ENCODE peak calls at places on chromosomes 16 and 17, in eight cellular contexts. N is activated T-helper 1 cell treated with anti-CD3 and anti-CD28 coated beads, Interleukin-2, amount 50 U/mL, for 16 hours; M is effector memory CD4-positive, alpha-beta T cell; G is neuronal stem cell; B is fibroblast of the aortic adventitia; H is activated naive CD4-positive, alpha-beta T cell treated with Interleukin-2 at 50 U/mL for 16 hours; S is GM04504; Y is activated CD8-positive, alpha-beta memory T cell treated with anti-CD3 and anti-CD28 coated beads for 24 hours. K is an unnamed sample.

GRCh38 chr17:30550512-30551273 is 73.5 kb downstream of the GOSR1 start:
- DNase-seq in Y (no peak), G (no peak), S (no peak), M (no peak), B (peak), N (no peak), H (no peak), K (no peak)

GRCh38 chr17:41717408-41718286 is 5.5 kb downstream of the GAST start:
- DNase-seq in B (peak), M (no peak), H (no peak), G (no peak), N (no peak), S (no peak), Y (no peak), K (no peak)

GRCh38 chr16:85969591-85969990 is 70.6 kb downstream of the IRF8 start:
- DNase-seq in M (no peak), G (no peak), Y (no peak), B (peak), N (no peak), S (no peak), H (no peak), K (no peak)

GRCh38 chr17:44210342-44211192 is 8.9 kb downstream of the UBTF start:
- DNase-seq in B (peak), Y (peak), M (peak), N (peak), S (peak), H (peak), G (peak), K (peak)

GRCh38 chr16:27335349-27336052 is 21.7 kb downstream of the IL4R start:
- DNase-seq in S (peak), Y (no peak), M (no peak), H (no peak), G (no peak), B (peak), N (no peak), K (no peak)

GRCh38 chr17:1460233-1460632 is 4.2 kb upstream of the CRK start:
- DNase-seq in M (no peak), H (no peak), B (peak), G (no peak), Y (no peak), N (no peak), S (no peak), K (no peak)

GRCh38 chr17:74760404-74761105 is 12.1 kb downstream of the NHERF1 start:
- DNase-seq in M (no peak), B (no peak), Y (no peak), G (no peak), H (no peak), N (no peak), S (no peak), K (no peak)

GRCh38 chr17:7323731-7324437 is 5.3 kb downstream of the NEURL4 start:
- DNase-seq in M (peak), S (no peak), N (peak), G (no peak), B (peak), Y (peak), H (peak), K (peak)

GRCh38 chr17:33981713-33982601 is 273.1 kb upstream of the CCL2 start:
- DNase-seq in S (no peak), G (no peak), N (no peak), B (no peak), H (no peak), M (no peak), Y (no peak), K (no peak)

GRCh38 chr16:75351183-75351582 is 82.1 kb downstream of the CFDP1 start:
- DNase-seq in S (peak), H (no peak), B (peak), N (no peak), G (no peak), Y (no peak), M (no peak), K (no peak)

GRCh38 chr17:80820331-80820730 is 171.3 kb upstream of the CHMP6 start:
- DNase-seq in S (no peak), B (no peak), H (no peak), N (no peak), G (no peak), Y (no peak), M (no peak), K (no peak)

GRCh38 chr16:13940397-13940933 is 20.5 kb downstream of the ERCC4 start:
- DNase-seq in N (no peak), H (no peak), Y (no peak), B (no peak), G (no peak), M (no peak), S (no peak), K (no peak)

GRCh38 chr16:51152691-51153261 is 1.7 kb upstream of the SALL1 start:
- DNase-seq in H (no peak), N (no peak), S (peak), Y (no peak), B (peak), M (no peak), G (no peak), K (peak)

GRCh38 chr17:7842950-7843535 is 9.0 kb downstream of the KDM6B start:
- DNase-seq in Y (peak), S (peak), B (peak), M (peak), H (no peak), N (no peak), G (no peak), K (no peak)

GRCh38 chr16:77299395-77299794 is 100.2 kb downstream of the SYCE1L start:
- DNase-seq in G (no peak), Y (no peak), M (no peak), B (no peak), S (no peak), H (no peak), N (no peak), K (no peak)

GRCh38 chr17:3385869-3386816 is at the start of gene OR3A2:
- DNase-seq in N (no peak), B (no peak), H (peak), M (no peak), Y (no peak), G (no peak), S (no peak), K (no peak)

GRCh38 chr17:78883533-78884131 is 19.4 kb downstream of the CEP295NL start:
- DNase-seq in M (no peak), S (peak), Y (no peak), B (peak), H (no peak), N (no peak), G (peak), K (peak)

GRCh38 chr16:66925322-66925840 is at the start of gene RRAD:
- DNase-seq in G (no peak), M (no peak), H (peak), N (no peak), S (no peak), B (peak), Y (no peak), K (no peak)

GRCh38 chr16:75287708-75288107 is 36.3 kb upstream of the BCAR1 start:
- DNase-seq in N (no peak), H (no peak), G (no peak), B (no peak), M (no peak), S (no peak), Y (no peak), K (no peak)

GRCh38 chr17:37447641-37448040 is 41.0 kb downstream of the TADA2A start:
- DNase-seq in S (no peak), H (no peak), M (no peak), Y (no peak), B (peak), G (no peak), N (no peak), K (no peak)

GRCh38 chr16:10741844-10742243 is 1.8 kb upstream of the NUBP1 start:
- DNase-seq in G (no peak), B (peak), Y (no peak), S (no peak), H (no peak), M (no peak), N (no peak), K (no peak)

GRCh38 chr16:54407596-54407995 is 121.0 kb upstream of the IRX3 start:
- DNase-seq in M (no peak), N (no peak), B (peak), H (no peak), S (peak), G (no peak), Y (no peak), K (no peak)

GRCh38 chr16:50861926-50862325 is 120.0 kb downstream of the CYLD start:
- DNase-seq in H (no peak), B (peak), N (no peak), G (no peak), S (no peak), Y (no peak), M (no peak), K (no peak)

GRCh38 chr16:16930309-16931000 is 540.3 kb downstream of the XYLT1 start:
- DNase-seq in Y (no peak), N (no peak), B (no peak), G (no peak), S (no peak), H (no peak), M (no peak), K (no peak)

GRCh38 chr17:22301353-22301745 is 609.0 kb downstream of the KCNJ18 start:
- DNase-seq in G (no peak), B (no peak), M (no peak), N (no peak), S (no peak), H (no peak), Y (no peak), K (no peak)

GRCh38 chr16:50747206-50747956 is 5.5 kb downstream of the CYLD start:
- DNase-seq in B (peak), N (no peak), G (no peak), M (no peak), H (no peak), S (no peak), Y (no peak), K (no peak)

GRCh38 chr16:57991551-57992059 is 8.9 kb downstream of the ZNF319 start:
- DNase-seq in S (no peak), M (no peak), Y (no peak), G (no peak), B (no peak), H (no peak), N (no peak), K (no peak)

GRCh38 chr16:29876186-29876577 is 13.2 kb upstream of the CDIPT start:
- DNase-seq in N (no peak), B (no peak), G (no peak), M (no peak), S (no peak), Y (no peak), H (no peak), K (no peak)

GRCh38 chr17:39622380-39623006 is 4.3 kb upstream of the PPP1R1B start:
- DNase-seq in M (peak), H (peak), B (no peak), G (no peak), S (no peak), Y (no peak), N (no peak), K (no peak)

GRCh38 chr16:85010446-85010930 is 847 bp downstream of the ZDHHC7 start:
- DNase-seq in S (no peak), Y (no peak), B (peak), M (no peak), N (no peak), G (no peak), H (no peak), K (no peak)

GRCh38 chr17:75933836-75934235 is 7.0 kb downstream of the FBF1 start:
- DNase-seq in N (no peak), S (no peak), M (no peak), Y (no peak), G (no peak), B (no peak), H (no peak), K (no peak)

GRCh38 chr16:46632778-46633733 is 11.9 kb upstream of the SHCBP1 start:
- DNase-seq in S (no peak), H (no peak), B (no peak), N (no peak), Y (no peak), G (no peak), M (no peak), K (no peak)

GRCh38 chr16:87831421-87832136 is 37.7 kb downstream of the SLC7A5 start:
- DNase-seq in S (no peak), B (no peak), G (no peak), M (no peak), Y (no peak), H (no peak), N (no peak), K (no peak)

GRCh38 chr17:72489273-72489641 is 368.4 kb downstream of the SOX9 start:
- DNase-seq in N (no peak), Y (no peak), G (no peak), H (no peak), S (no peak), B (no peak), M (no peak), K (no peak)

GRCh38 chr16:30484887-30485286 is 12.3 kb downstream of the ITGAL start:
- DNase-seq in Y (no peak), M (no peak), S (no peak), N (no peak), B (no peak), H (no peak), G (no peak), K (no peak)

GRCh38 chr17:39098474-39099090 is 52.9 kb downstream of the PLXDC1 start:
- DNase-seq in N (no peak), B (no peak), H (no peak), Y (no peak), S (no peak), M (no peak), G (no peak), K (no peak)

GRCh38 chr17:66564992-66565465 is 262.6 kb downstream of the PRKCA start:
- DNase-seq in M (no peak), N (no peak), H (no peak), B (peak), S (no peak), Y (peak), G (no peak), K (no peak)

GRCh38 chr16:12538667-12539081 is 265.0 kb downstream of the CPPED1 start:
- DNase-seq in B (peak), N (no peak), S (peak), G (no peak), Y (no peak), M (no peak), H (no peak), K (no peak)

GRCh38 chr17:46027326-46028325 is 28.6 kb downstream of the STH start:
- DNase-seq in Y (no peak), H (no peak), N (no peak), M (no peak), S (no peak), G (no peak), B (no peak), K (no peak)

K was measured in neural crest cell.